ENCODE peak calls at places on chromosome 18, in seven cellular contexts. L is tibial artery; V is pancreas; K is fibroblast of lung; W is CD8-positive, alpha-beta T cell; A is right lobe of liver; J is breast epithelium. E is an unnamed sample.

GRCh38 chr18:9335255-9336045 is 877 bp downstream of the TWSG1 start:
- DNase-seq in L (no peak), V (no peak), K (peak), W (no peak), A (no peak), J (no peak), E (peak)

GRCh38 chr18:68121308-68121707 is 593.6 kb downstream of the TMX3 start:
- DNase-seq in L (no peak), V (no peak), K (peak), W (no peak), A (no peak), J (no peak), E (no peak)

GRCh38 chr18:54671291-54671881 is 80.3 kb downstream of the DYNAP start:
- DNase-seq in L (no peak), V (no peak), K (peak), W (no peak), A (no peak), J (no peak), E (peak)

GRCh38 chr18:79905389-79905911 is 46.0 kb downstream of the SLC66A2 start:
- DNase-seq in L (peak), V (no peak), K (peak), W (peak), A (peak), J (no peak), E (peak)

GRCh38 chr18:79863161-79863945 is 65.6 kb downstream of the KCNG2 start:
- DNase-seq in L (no peak), V (no peak), K (no peak), W (no peak), A (no peak), J (peak), E (no peak)

GRCh38 chr18:70649683-70650082 is 360.8 kb downstream of the SOCS6 start:
- DNase-seq in L (no peak), V (no peak), K (no peak), W (no peak), A (no peak), J (no peak), E (no peak)

GRCh38 chr18:46374850-46375249 is 270.7 kb downstream of the HAUS1 start:
- DNase-seq in L (no peak), V (no peak), K (no peak), W (no peak), A (no peak), J (peak), E (no peak)

GRCh38 chr18:4605222-4605621 is 150.1 kb upstream of the DLGAP1 start:
- DNase-seq in L (no peak), V (no peak), K (no peak), W (no peak), A (no peak), J (no peak), E (no peak)

GRCh38 chr18:54280206-54280550 is 10.9 kb downstream of the POLI start:
- DNase-seq in L (no peak), V (no peak), K (no peak), W (no peak), A (no peak), J (no peak), E (no peak)

GRCh38 chr18:25177631-25178030 is 174.3 kb downstream of the ZNF521 start:
- DNase-seq in L (no peak), V (no peak), K (no peak), W (no peak), A (no peak), J (no peak), E (no peak)

GRCh38 chr18:9017170-9017899 is 85.2 kb upstream of the NDUFV2 start:
- DNase-seq in L (peak), V (no peak), K (peak), W (peak), A (peak), J (peak), E (peak)

GRCh38 chr18:499351-500229 is 911 bp downstream of the COLEC12 start:
- DNase-seq in L (no peak), V (no peak), K (peak), W (no peak), A (no peak), J (no peak), E (peak)

GRCh38 chr18:62763101-62763521 is 47.8 kb downstream of the PHLPP1 start:
- DNase-seq in L (no peak), V (no peak), K (peak), W (no peak), A (no peak), J (no peak), E (no peak)

GRCh38 chr18:68428026-68428425 is 286.9 kb downstream of the TMX3 start:
- DNase-seq in L (no peak), V (no peak), K (peak), W (no peak), A (no peak), J (no peak), E (peak)

GRCh38 chr18:9612215-9612830 is 2.0 kb downstream of the PPP4R1 start:
- DNase-seq in L (no peak), V (no peak), K (peak), W (peak), A (no peak), J (peak), E (peak)

GRCh38 chr18:79961527-79962291 is 2.7 kb upstream of the HSBP1L1 start:
- DNase-seq in L (no peak), V (no peak), K (peak), W (no peak), A (no peak), J (no peak), E (no peak)

GRCh38 chr18:73752546-73752945 is 395.1 kb downstream of the FBXO15 start:
- DNase-seq in L (no peak), V (no peak), K (peak), W (no peak), A (no peak), J (no peak), E (peak)

GRCh38 chr18:59938686-59939085 is 38.9 kb downstream of the PMAIP1 start:
- DNase-seq in L (no peak), V (no peak), K (no peak), W (no peak), A (no peak), J (no peak), E (no peak)

GRCh38 chr18:28176933-28177827 is at the start of gene CDH2:
- DNase-seq in L (no peak), V (peak), K (peak), W (no peak), A (peak), J (no peak), E (peak)

GRCh38 chr18:231563-231962 is 36.3 kb downstream of the THOC1 start:
- DNase-seq in L (no peak), V (no peak), K (no peak), W (no peak), A (no peak), J (no peak), E (no peak)

GRCh38 chr18:63523660-63524059 is 18.5 kb upstream of the SERPINB12 start:
- DNase-seq in L (no peak), V (no peak), K (no peak), W (no peak), A (no peak), J (no peak), E (peak)

GRCh38 chr18:45069542-45069941 is 388.9 kb downstream of the SETBP1 start:
- DNase-seq in L (no peak), V (no peak), K (no peak), W (no peak), A (no peak), J (no peak), E (no peak)

GRCh38 chr18:54479365-54479764 is 111.7 kb upstream of the DYNAP start:
- DNase-seq in L (no peak), V (no peak), K (peak), W (no peak), A (no peak), J (no peak), E (no peak)

GRCh38 chr18:76670564-76671288 is 151.6 kb upstream of the ZNF236 start:
- DNase-seq in L (peak), V (no peak), K (no peak), W (no peak), A (no peak), J (no peak), E (no peak)

GRCh38 chr18:45715212-45715780 is 8.7 kb upstream of the SLC14A1 start:
- DNase-seq in L (no peak), V (no peak), K (no peak), W (no peak), A (no peak), J (no peak), E (no peak)

GRCh38 chr18:65235966-65236634 is 514.7 kb upstream of the CDH7 start:
- DNase-seq in L (no peak), V (peak), K (no peak), W (no peak), A (peak), J (no peak), E (no peak)

GRCh38 chr18:63378919-63379638 is 12.1 kb upstream of the KDSR start:
- DNase-seq in L (no peak), V (no peak), K (no peak), W (no peak), A (no peak), J (no peak), E (peak)

GRCh38 chr18:35060092-35060491 is 18.9 kb downstream of the MAPRE2 start:
- DNase-seq in L (no peak), V (peak), K (no peak), W (no peak), A (peak), J (no peak), E (no peak)

GRCh38 chr18:50819027-50819726 is 639 bp downstream of the MRO start:
- DNase-seq in L (peak), V (peak), K (peak), W (no peak), A (peak), J (no peak), E (peak)

GRCh38 chr18:55064760-55065159 is 105.5 kb upstream of the CCDC68 start:
- DNase-seq in L (no peak), V (no peak), K (no peak), W (no peak), A (no peak), J (no peak), E (no peak)

GRCh38 chr18:26407721-26408601 is 140.4 kb downstream of the KCTD1 start:
- DNase-seq in L (no peak), V (no peak), K (no peak), W (no peak), A (no peak), J (no peak), E (no peak)

GRCh38 chr18:44904768-44905167 is 224.1 kb downstream of the SETBP1 start:
- DNase-seq in L (no peak), V (no peak), K (no peak), W (no peak), A (no peak), J (no peak), E (no peak)

GRCh38 chr18:50274941-50275340 is 6.4 kb downstream of the MBD1 start:
- DNase-seq in L (no peak), V (no peak), K (no peak), W (no peak), A (no peak), J (no peak), E (no peak)

GRCh38 chr18:10123006-10123950 is 209.5 kb downstream of the VAPA start:
- DNase-seq in L (no peak), V (no peak), K (peak), W (no peak), A (no peak), J (no peak), E (no peak)

GRCh38 chr18:31740180-31740579 is 20.5 kb downstream of the SLC25A52 start:
- DNase-seq in L (no peak), V (peak), K (no peak), W (no peak), A (peak), J (no peak), E (no peak)

GRCh38 chr18:24975499-24975898 is 376.5 kb downstream of the ZNF521 start:
- DNase-seq in L (no peak), V (no peak), K (no peak), W (no peak), A (no peak), J (no peak), E (no peak)

GRCh38 chr18:627211-627610 is 30.2 kb upstream of the TYMS start:
- DNase-seq in L (no peak), V (no peak), K (no peak), W (no peak), A (no peak), J (no peak), E (peak)

GRCh38 chr18:50830544-50830943 is 10.7 kb upstream of the MRO start:
- DNase-seq in L (peak), V (no peak), K (no peak), W (no peak), A (no peak), J (no peak), E (no peak)

GRCh38 chr18:34734048-34734447 is 23.9 kb downstream of the DTNA start:
- DNase-seq in L (no peak), V (no peak), K (no peak), W (no peak), A (no peak), J (no peak), E (no peak)

GRCh38 chr18:12652861-12653401 is 5.0 kb downstream of the SPIRE1 start:
- DNase-seq in L (no peak), V (no peak), K (peak), W (no peak), A (no peak), J (no peak), E (peak)
- H3K27ac ChIP-seq in L (peak), V (no peak), K (no peak), W (no peak), A (no peak), J (no peak), E (no peak)

DNA sequence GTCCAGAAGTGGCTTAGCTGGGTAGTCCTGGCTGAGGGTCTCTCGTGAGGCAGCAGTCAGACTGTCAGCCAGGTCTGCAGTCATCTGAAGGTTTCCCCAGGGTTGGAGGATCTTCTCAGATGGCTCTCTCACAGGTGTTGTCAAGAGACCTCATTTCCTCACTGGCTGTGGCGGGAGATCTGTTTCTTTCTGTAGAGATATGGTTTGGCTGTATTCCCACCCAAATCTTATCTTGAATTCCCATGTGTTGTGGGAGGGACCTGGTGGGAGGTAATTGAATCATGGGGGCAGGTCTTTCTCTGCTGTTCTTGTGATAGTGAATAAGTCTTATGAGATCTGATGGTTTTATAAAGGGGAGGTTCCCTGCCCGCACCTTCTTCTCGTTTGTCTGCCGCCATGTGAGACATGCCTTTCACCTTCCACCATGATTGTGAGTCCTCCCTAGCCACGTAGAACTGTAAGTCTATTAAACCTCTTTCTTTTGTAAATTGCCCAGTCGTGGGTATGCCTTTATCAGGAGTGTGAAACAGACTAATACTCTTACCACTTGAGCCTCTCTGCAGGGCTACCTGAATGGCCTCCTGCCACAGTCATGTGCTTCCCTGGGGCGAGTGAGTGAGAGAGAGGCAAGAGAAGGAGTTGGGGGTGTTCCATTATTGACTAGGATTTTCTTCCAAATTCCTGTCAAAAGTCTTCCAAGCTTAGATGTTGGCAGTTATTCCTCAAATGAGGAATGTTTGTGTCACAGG is 23.6 kb downstream of the MALT1 start:
- DNase-seq in L (no peak), V (no peak), K (no peak), W (no peak), A (no peak), J (no peak), E (no peak)
- H3K4me3 ChIP-seq in L (no peak), V (no peak), K (no peak), W (no peak), A (no peak), J (no peak), E (no peak)

GRCh38 chr18:33440011-33440383 is 524 bp downstream of the CCDC178 start:
- DNase-seq in L (peak), V (peak), K (peak), W (no peak), A (peak), J (no peak), E (peak)

GRCh38 chr18:33444699-33445098 is 4.2 kb upstream of the CCDC178 start:
- DNase-seq in L (no peak), V (no peak), K (no peak), W (no peak), A (no peak), J (no peak), E (no peak)

GRCh38 chr18:33440384-33441043 is at the start of gene CCDC178:
- DNase-seq in L (peak), V (no peak), K (peak), W (no peak), A (peak), J (no peak), E (peak)
- TF ChIP-seq CTCF in L (no peak), V (no peak), K (no peak), W (no peak), A (no peak), J (no peak), E (no peak)

GRCh38 chr18:43887491-43887890 is 610.2 kb upstream of the SYT4 start:
- DNase-seq in L (no peak), V (no peak), K (no peak), W (no peak), A (no peak), J (no peak), E (no peak)

GRCh38 chr18:43888601-43889000 is 611.3 kb upstream of the SYT4 start:
- DNase-seq in L (no peak), V (no peak), K (no peak), W (no peak), A (no peak), J (no peak), E (no peak)

DNA sequence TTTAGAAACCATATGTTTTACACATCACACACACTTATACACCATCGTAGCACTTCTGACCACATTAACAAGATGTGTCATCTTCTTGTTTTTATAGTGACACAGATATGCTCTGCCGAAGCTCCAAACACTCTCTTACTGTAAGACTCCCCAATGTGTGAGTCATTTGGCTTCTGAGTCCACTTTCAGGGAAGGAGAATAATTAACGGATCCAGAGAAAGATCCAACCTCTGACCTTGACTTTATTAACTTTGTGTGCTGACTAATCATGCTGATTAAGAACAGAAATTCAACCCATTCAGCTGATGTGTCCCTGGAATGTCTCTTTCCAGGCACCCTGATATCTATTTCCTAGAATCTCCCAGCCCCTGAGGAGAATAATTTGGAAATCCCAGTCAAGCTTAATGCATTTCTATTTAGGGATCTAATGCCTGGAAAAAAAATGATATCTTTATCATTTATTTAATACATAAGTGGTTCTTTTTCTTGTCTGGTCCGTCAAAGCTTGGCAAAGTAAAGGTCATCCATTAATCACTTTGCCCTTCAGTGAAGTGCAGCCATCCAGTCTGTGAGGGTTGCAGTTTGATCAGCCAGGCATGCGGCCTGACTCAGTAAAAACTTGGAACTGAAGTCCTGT is 615.8 kb upstream of the SYT4 start:
- DNase-seq in L (no peak), V (no peak), K (peak), W (no peak), A (no peak), J (no peak), E (peak)
- H3K27ac ChIP-seq in L (no peak), V (no peak), K (peak), W (no peak), A (no peak), J (peak), E (no peak)

GRCh38 chr18:23661735-23662308 is 889 bp downstream of the ANKRD29 start:
- DNase-seq in L (no peak), V (no peak), K (no peak), W (no peak), A (no peak), J (no peak), E (no peak)
- H3K4me3 ChIP-seq in L (peak), V (peak), K (peak), W (peak), A (peak), J (peak), E (peak)

GRCh38 chr18:36411745-36412168 is 114.2 kb downstream of the FHOD3 start:
- DNase-seq in L (no peak), V (no peak), K (no peak), W (no peak), A (no peak), J (no peak), E (peak)
- TF ChIP-seq CTCF in L (no peak), V (no peak), K (peak), W (no peak), A (peak), J (no peak), E (peak)

DNA sequence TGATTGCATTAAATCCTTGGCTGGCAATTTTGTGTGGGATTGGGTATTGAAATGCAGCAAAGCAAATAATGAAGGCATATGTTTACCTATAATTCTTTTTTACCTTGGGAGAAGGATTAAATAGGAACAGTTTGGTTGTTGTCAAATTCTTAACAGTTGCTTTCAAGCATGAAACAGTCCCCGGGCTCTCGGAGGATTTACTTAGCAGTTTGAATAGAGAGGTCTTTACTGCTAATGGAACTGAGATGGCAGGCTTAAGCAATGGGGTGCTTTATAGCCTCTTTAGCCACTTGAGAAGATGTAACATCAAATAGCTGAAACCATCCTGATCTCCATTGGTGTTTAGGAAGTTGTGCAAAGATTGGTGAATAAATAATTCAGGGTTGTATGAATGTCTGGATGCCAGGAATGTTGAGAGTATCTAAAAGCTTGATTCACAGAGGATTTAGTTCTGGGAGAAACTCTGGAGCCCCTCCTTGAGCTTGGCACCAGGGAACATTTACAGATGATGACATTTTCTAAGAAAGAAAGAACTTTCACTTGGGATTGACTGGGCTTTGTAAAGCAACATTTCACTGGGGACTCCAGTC is 51.8 kb downstream of the PTPRM start:
- DNase-seq in L (no peak), V (no peak), K (peak), W (no peak), A (no peak), J (no peak), E (no peak)
- H3K27ac ChIP-seq in L (peak), V (no peak), K (no peak), W (no peak), A (no peak), J (no peak), E (no peak)

DNA sequence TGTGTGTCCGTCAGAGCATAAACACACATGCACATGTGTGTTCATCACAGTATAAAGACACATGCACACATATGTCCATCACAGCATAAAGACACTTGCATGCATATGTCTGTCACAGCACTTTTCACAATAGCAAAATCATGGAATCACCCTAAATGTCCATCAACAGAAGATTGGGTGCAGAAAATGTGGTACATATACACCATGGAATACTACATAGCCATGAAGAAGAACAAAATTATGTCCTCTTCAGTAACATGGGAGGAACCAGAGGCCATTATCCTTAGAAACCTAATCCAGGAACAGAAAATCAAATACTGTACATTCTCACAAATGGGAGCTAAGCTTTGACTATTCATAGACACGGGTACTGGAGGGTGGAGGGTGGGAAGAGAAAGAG is 732.2 kb downstream of the GALR1 start:
- DNase-seq in L (no peak), V (no peak), K (no peak), W (no peak), A (no peak), J (no peak), E (no peak)
- H3K4me3 ChIP-seq in L (no peak), V (no peak), K (no peak), W (no peak), A (no peak), J (no peak), E (no peak)

GRCh38 chr18:3380384-3380961 is 69.5 kb upstream of the TGIF1 start:
- DNase-seq in L (peak), V (no peak), K (peak), W (no peak), A (no peak), J (no peak), E (peak)
- TF ChIP-seq CTCF in L (no peak), V (no peak), K (peak), W (peak), A (no peak), J (no peak), E (peak)